ENCODE peak calls at places on chromosomes 3 and 15, in six cellular contexts. One of them, this sample, is unnamed.

GRCh38 chr15:63469190-63469589 is 35.2 kb upstream of the USP3 start:
- DNase-seq in cardiac muscle cell: no peak
- DNase-seq in heart left ventricle: no peak
- DNase-seq in body of pancreas: no peak
- DNase-seq in right atrium auricular region: no peak
- DNase-seq in GM12878: no peak
- DNase-seq in this sample: no peak

GRCh38 chr3:28186748-28187147 is 54.7 kb upstream of the CMC1 start:
- DNase-seq in cardiac muscle cell: no peak
- DNase-seq in GM12878: no peak
- DNase-seq in right atrium auricular region: no peak
- DNase-seq in heart left ventricle: no peak
- DNase-seq in body of pancreas: no peak
- DNase-seq in this sample: no peak

GRCh38 chr3:183278479-183279088 is 25.5 kb downstream of the B3GNT5 start:
- DNase-seq in heart left ventricle: no peak
- DNase-seq in body of pancreas: no peak
- DNase-seq in GM12878: no peak
- DNase-seq in cardiac muscle cell: no peak
- DNase-seq in right atrium auricular region: no peak
- DNase-seq in this sample: no peak

GRCh38 chr3:64908292-64908691 is 220.5 kb upstream of the ADAMTS9 start:
- DNase-seq in heart left ventricle: no peak
- DNase-seq in body of pancreas: no peak
- DNase-seq in right atrium auricular region: no peak
- DNase-seq in cardiac muscle cell: no peak
- DNase-seq in GM12878: no peak
- DNase-seq in this sample: no peak

GRCh38 chr3:154275308-154275707 is 49.0 kb downstream of the DHX36 start:
- DNase-seq in heart left ventricle: no peak
- DNase-seq in cardiac muscle cell: peak; percentile 43
- DNase-seq in GM12878: no peak
- DNase-seq in body of pancreas: no peak
- DNase-seq in right atrium auricular region: no peak
- DNase-seq in this sample: no peak

GRCh38 chr3:44104668-44105321 is 136.9 kb upstream of the TOPAZ1 start:
- DNase-seq in heart left ventricle: no peak
- DNase-seq in right atrium auricular region: no peak
- DNase-seq in cardiac muscle cell: peak; percentile 5
- DNase-seq in GM12878: peak; percentile 81
- DNase-seq in body of pancreas: no peak
- DNase-seq in this sample: no peak

GRCh38 chr3:43632269-43632733 is 10.5 kb upstream of the ANO10 start:
- DNase-seq in body of pancreas: no peak
- DNase-seq in heart left ventricle: no peak
- DNase-seq in right atrium auricular region: no peak
- DNase-seq in GM12878: no peak
- DNase-seq in cardiac muscle cell: peak; percentile 30
- DNase-seq in this sample: no peak

GRCh38 chr3:132160218-132160617 is 125.4 kb upstream of the CPNE4 start:
- DNase-seq in body of pancreas: no peak
- DNase-seq in GM12878: no peak
- DNase-seq in right atrium auricular region: no peak
- DNase-seq in heart left ventricle: no peak
- DNase-seq in cardiac muscle cell: no peak
- DNase-seq in this sample: no peak

GRCh38 chr3:45640724-45641361 is 46.3 kb downstream of the LIMD1 start:
- DNase-seq in GM12878: no peak
- DNase-seq in body of pancreas: peak; percentile 54
- DNase-seq in cardiac muscle cell: no peak
- DNase-seq in right atrium auricular region: no peak
- DNase-seq in heart left ventricle: no peak
- DNase-seq in this sample: no peak

GRCh38 chr3:68025189-68025588 is 370.8 kb upstream of the SUCLG2 start:
- DNase-seq in GM12878: no peak
- DNase-seq in cardiac muscle cell: no peak
- DNase-seq in heart left ventricle: no peak
- DNase-seq in right atrium auricular region: no peak
- DNase-seq in body of pancreas: no peak
- DNase-seq in this sample: no peak

GRCh38 chr15:83943043-83943442 is 289.1 kb downstream of the ADAMTSL3 start:
- DNase-seq in right atrium auricular region: no peak
- DNase-seq in heart left ventricle: no peak
- DNase-seq in cardiac muscle cell: no peak
- DNase-seq in body of pancreas: no peak
- DNase-seq in GM12878: no peak
- DNase-seq in this sample: no peak

GRCh38 chr15:84810073-84810840 is 6.9 kb upstream of the ALPK3 start:
- DNase-seq in cardiac muscle cell: no peak
- DNase-seq in right atrium auricular region: peak; percentile 55
- DNase-seq in GM12878: no peak
- DNase-seq in heart left ventricle: no peak
- DNase-seq in body of pancreas: no peak
- DNase-seq in this sample: no peak

GRCh38 chr15:100147828-100148227 is 193.9 kb downstream of the ADAMTS17 start:
- DNase-seq in GM12878: no peak
- DNase-seq in heart left ventricle: no peak
- DNase-seq in body of pancreas: no peak
- DNase-seq in cardiac muscle cell: peak; percentile 63
- DNase-seq in right atrium auricular region: no peak
- DNase-seq in this sample: no peak

GRCh38 chr3:64995857-64996564 is 308.2 kb upstream of the ADAMTS9 start:
- DNase-seq in body of pancreas: no peak
- DNase-seq in GM12878: no peak
- DNase-seq in heart left ventricle: no peak
- DNase-seq in right atrium auricular region: no peak
- DNase-seq in cardiac muscle cell: peak; percentile 86
- DNase-seq in this sample: no peak

GRCh38 chr15:33034588-33034987 is 159.9 kb downstream of the FMN1 start:
- DNase-seq in body of pancreas: no peak
- DNase-seq in right atrium auricular region: no peak
- DNase-seq in GM12878: no peak
- DNase-seq in heart left ventricle: no peak
- DNase-seq in cardiac muscle cell: no peak
- DNase-seq in this sample: no peak

GRCh38 chr3:108983051-108983450 is 29.4 kb upstream of the GUCA1C start:
- DNase-seq in GM12878: no peak
- DNase-seq in body of pancreas: no peak
- DNase-seq in heart left ventricle: no peak
- DNase-seq in right atrium auricular region: no peak
- DNase-seq in cardiac muscle cell: no peak
- DNase-seq in this sample: no peak

GRCh38 chr3:179929091-179929529 is 107.6 kb downstream of the PEX5L start:
- DNase-seq in cardiac muscle cell: peak; percentile 73
- DNase-seq in GM12878: no peak
- DNase-seq in heart left ventricle: no peak
- DNase-seq in right atrium auricular region: no peak
- DNase-seq in body of pancreas: peak; percentile 68
- DNase-seq in this sample: peak; percentile 41

GRCh38 chr15:31487811-31488436 is 161.3 kb downstream of the KLF13 start:
- DNase-seq in cardiac muscle cell: peak; percentile 15
- DNase-seq in GM12878: peak; percentile 61
- DNase-seq in right atrium auricular region: peak; percentile 59
- DNase-seq in body of pancreas: peak; percentile 52
- DNase-seq in heart left ventricle: no peak
- DNase-seq in this sample: no peak

GRCh38 chr3:13718437-13718836 is 161.4 kb downstream of the WNT7A start:
- DNase-seq in cardiac muscle cell: no peak
- DNase-seq in GM12878: no peak
- DNase-seq in right atrium auricular region: peak; percentile 42
- DNase-seq in heart left ventricle: peak; percentile 42
- DNase-seq in body of pancreas: no peak
- DNase-seq in this sample: no peak

GRCh38 chr3:181488536-181488935 is 223.2 kb upstream of the SOX2 start:
- DNase-seq in heart left ventricle: no peak
- DNase-seq in right atrium auricular region: no peak
- DNase-seq in cardiac muscle cell: no peak
- DNase-seq in body of pancreas: no peak
- DNase-seq in GM12878: no peak
- DNase-seq in this sample: no peak
- H3K4me1 ChIP-seq in heart left ventricle: no peaks in the 10 kb centered on the region
- H3K4me1 ChIP-seq in right atrium auricular region: no peaks in the 10 kb centered on the region
- H3K4me1 ChIP-seq in cardiac muscle cell: no peaks in the 10 kb centered on the region
- H3K4me1 ChIP-seq in body of pancreas: peaks cover 8% of the 10 kb centered on the region
- H3K4me1 ChIP-seq in GM12878: no peaks in the 10 kb centered on the region
- H3K4me1 ChIP-seq in this sample: peaks cover 12% of the 10 kb centered on the region

GRCh38 chr15:27480642-27481041 is 509.7 kb downstream of the GABRG3 start:
- DNase-seq in GM12878: no peak
- DNase-seq in heart left ventricle: no peak
- DNase-seq in cardiac muscle cell: no peak
- DNase-seq in right atrium auricular region: no peak
- DNase-seq in body of pancreas: no peak
- DNase-seq in this sample: no peak

GRCh38 chr15:27481768-27482167 is 510.8 kb downstream of the GABRG3 start:
- DNase-seq in body of pancreas: no peak
- DNase-seq in cardiac muscle cell: no peak
- DNase-seq in GM12878: no peak
- DNase-seq in heart left ventricle: no peak
- DNase-seq in right atrium auricular region: no peak
- DNase-seq in this sample: no peak

GRCh38 chr15:27480141-27480530 is 509.2 kb downstream of the GABRG3 start:
- DNase-seq in body of pancreas: no peak
- DNase-seq in right atrium auricular region: no peak
- DNase-seq in GM12878: no peak
- DNase-seq in cardiac muscle cell: no peak
- DNase-seq in heart left ventricle: no peak
- DNase-seq in this sample: no peak

GRCh38 chr15:27482344-27482743 is 511.4 kb downstream of the GABRG3 start:
- DNase-seq in cardiac muscle cell: no peak
- DNase-seq in heart left ventricle: no peak
- DNase-seq in right atrium auricular region: no peak
- DNase-seq in GM12878: no peak
- DNase-seq in body of pancreas: no peak
- DNase-seq in this sample: no peak

GRCh38 chr15:27479232-27480140 is 508.5 kb downstream of the GABRG3 start:
- DNase-seq in GM12878: no peak
- DNase-seq in body of pancreas: no peak
- DNase-seq in right atrium auricular region: no peak
- DNase-seq in heart left ventricle: no peak
- DNase-seq in cardiac muscle cell: no peak
- DNase-seq in this sample: no peak
- TF ChIP-seq CTCF in GM12878: no peak
- TF ChIP-seq CTCF in body of pancreas: no peak
- TF ChIP-seq CTCF in right atrium auricular region: no peak
- TF ChIP-seq CTCF in heart left ventricle: no peak
- TF ChIP-seq CTCF in cardiac muscle cell: no peak
- TF ChIP-seq CTCF in this sample: no peak

DNA sequence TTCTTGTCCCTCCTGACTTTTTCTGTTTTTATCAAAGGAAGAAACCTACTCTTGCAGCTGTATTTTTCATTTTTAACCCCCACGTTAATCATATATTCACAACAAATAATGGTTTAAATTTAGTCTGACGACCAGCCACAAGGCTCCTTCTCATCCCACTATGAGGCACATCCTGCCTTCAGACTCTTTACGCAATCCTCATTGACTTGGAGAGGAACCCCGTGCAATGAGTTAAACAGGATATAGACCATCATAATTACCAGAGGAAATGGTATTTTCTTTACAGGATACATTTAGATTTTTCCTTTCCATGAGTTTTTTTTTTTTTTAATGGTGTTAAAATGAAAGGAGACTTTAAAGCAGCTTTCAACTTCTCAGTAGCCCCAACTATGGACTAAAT is 68.5 kb downstream of the WWTR1 start:
- DNase-seq in cardiac muscle cell: peak; percentile 75
- DNase-seq in heart left ventricle: no peak
- DNase-seq in GM12878: no peak
- DNase-seq in right atrium auricular region: no peak
- DNase-seq in body of pancreas: no peak
- DNase-seq in this sample: no peak
- H3K4me1 ChIP-seq in cardiac muscle cell: peaks cover 33% of the 10 kb centered on the region
- H3K4me1 ChIP-seq in heart left ventricle: peaks cover 69% of the 10 kb centered on the region
- H3K4me1 ChIP-seq in GM12878: peaks cover 24% of the 10 kb centered on the region
- H3K4me1 ChIP-seq in right atrium auricular region: no peaks in the 10 kb centered on the region
- H3K4me1 ChIP-seq in body of pancreas: peaks cover 17% of the 10 kb centered on the region
- H3K4me1 ChIP-seq in this sample: peaks cover 77% of the 10 kb centered on the region

GRCh38 chr3:8539419-8539818 is 37.8 kb downstream of the LMCD1 start:
- DNase-seq in body of pancreas: no peak
- DNase-seq in heart left ventricle: no peak
- DNase-seq in cardiac muscle cell: peak; percentile 51
- DNase-seq in right atrium auricular region: no peak
- DNase-seq in GM12878: no peak
- DNase-seq in this sample: no peak

GRCh38 chr3:8538904-8539303 is 37.3 kb downstream of the LMCD1 start:
- DNase-seq in heart left ventricle: no peak
- DNase-seq in cardiac muscle cell: peak; percentile 88
- DNase-seq in GM12878: no peak
- DNase-seq in body of pancreas: no peak
- DNase-seq in right atrium auricular region: no peak
- DNase-seq in this sample: no peak

GRCh38 chr3:8541486-8541885 is 39.9 kb downstream of the LMCD1 start:
- DNase-seq in cardiac muscle cell: no peak
- DNase-seq in heart left ventricle: no peak
- DNase-seq in GM12878: no peak
- DNase-seq in right atrium auricular region: no peak
- DNase-seq in body of pancreas: no peak
- DNase-seq in this sample: no peak

GRCh38 chr3:8540456-8540855 is 38.8 kb downstream of the LMCD1 start:
- DNase-seq in right atrium auricular region: no peak
- DNase-seq in heart left ventricle: no peak
- DNase-seq in GM12878: no peak
- DNase-seq in body of pancreas: no peak
- DNase-seq in cardiac muscle cell: no peak
- DNase-seq in this sample: no peak

DNA sequence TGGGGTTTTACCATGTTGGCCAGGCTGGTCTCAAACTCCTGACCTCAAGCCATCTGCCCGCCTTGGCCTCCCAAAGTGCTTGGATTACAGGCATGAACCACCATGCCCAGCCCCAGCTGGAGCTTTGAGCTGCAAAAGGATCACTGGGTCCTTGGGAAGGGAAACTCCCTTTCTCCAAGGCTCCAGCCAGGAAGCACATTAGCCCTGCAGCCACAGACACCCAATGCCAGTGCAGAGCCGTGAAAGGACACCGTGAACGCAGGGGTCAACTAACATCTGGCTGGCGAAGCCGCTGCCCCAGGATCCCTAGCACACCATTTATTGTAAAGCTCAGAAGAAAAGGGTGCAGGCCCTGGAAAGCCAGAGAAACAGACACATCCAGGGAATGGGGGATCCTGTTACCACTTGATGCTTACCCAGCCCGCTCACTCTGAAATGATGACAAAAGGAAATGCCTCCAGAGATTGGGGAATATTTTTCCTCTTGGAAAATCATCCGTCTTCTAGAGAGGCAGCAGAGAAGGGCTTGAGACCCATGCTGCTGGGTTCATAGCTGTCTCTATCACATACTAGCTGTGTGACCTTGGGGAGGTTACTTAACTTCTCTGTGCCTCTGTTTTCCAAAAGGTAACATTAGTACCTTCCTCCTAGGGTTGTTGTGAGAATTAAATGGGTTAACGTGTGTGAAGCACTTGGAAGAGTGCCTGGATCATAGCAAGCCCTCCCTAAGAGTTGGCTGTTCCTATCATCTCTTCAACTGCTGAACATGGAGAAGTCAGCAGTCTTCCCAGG is 40.8 kb downstream of the LMCD1 start:
- DNase-seq in heart left ventricle: no peak
- DNase-seq in body of pancreas: no peak
- DNase-seq in right atrium auricular region: no peak
- DNase-seq in GM12878: no peak
- DNase-seq in cardiac muscle cell: no peak
- DNase-seq in this sample: no peak
- TF ChIP-seq CTCF in heart left ventricle: no peak
- TF ChIP-seq CTCF in body of pancreas: no peak
- TF ChIP-seq CTCF in right atrium auricular region: no peak
- TF ChIP-seq CTCF in GM12878: no peak
- TF ChIP-seq CTCF in cardiac muscle cell: no peak
- TF ChIP-seq CTCF in this sample: no peak